ENCODE peak calls at places on chromosomes 11 and 22, in four cellular contexts. G, K, X and M are unnamed samples.

GRCh38 chr11:63837027-63837688 is 1.8 kb upstream of the MARK2 start:
- DNase-seq in G (peak), K (peak), X (peak), M (peak)

GRCh38 chr11:8671242-8671641 is 11.2 kb downstream of the TRIM66 start:
- DNase-seq in G (no peak), K (peak), X (no peak), M (peak)

GRCh38 chr11:15038963-15039362 is 34.4 kb upstream of the CALCB start:
- DNase-seq in G (no peak), K (no peak), X (no peak), M (no peak)

GRCh38 chr11:111554532-111554931 is 14.0 kb downstream of the LAYN start:
- DNase-seq in G (no peak), K (no peak), X (no peak), M (no peak)

GRCh38 chr11:35236667-35237003 is 97.7 kb downstream of the CD44 start:
- DNase-seq in G (no peak), K (peak), X (no peak), M (no peak)

GRCh38 chr11:8283510-8284272 is 20.0 kb upstream of the LMO1 start:
- DNase-seq in G (no peak), K (no peak), X (no peak), M (no peak)

GRCh38 chr22:37716708-37717107 is 19.9 kb downstream of the TRIOBP start:
- DNase-seq in G (no peak), K (no peak), X (no peak), M (no peak)

GRCh38 chr22:36144886-36145541 is 15.5 kb downstream of the APOL3 start:
- DNase-seq in G (peak), K (peak), X (no peak), M (peak)

GRCh38 chr11:130246719-130247118 is 68.0 kb downstream of the ZBTB44 start:
- DNase-seq in G (no peak), K (no peak), X (no peak), M (no peak)

GRCh38 chr22:32331918-32332725 is 25.5 kb upstream of the RFPL3 start:
- DNase-seq in G (peak), K (no peak), X (no peak), M (no peak)

GRCh38 chr11:117434481-117434880 is 106.8 kb downstream of the CEP164 start:
- DNase-seq in G (no peak), K (no peak), X (no peak), M (no peak)

GRCh38 chr11:64560139-64560771 is 30.8 kb upstream of the SLC22A12 start:
- DNase-seq in G (no peak), K (no peak), X (no peak), M (no peak)

GRCh38 chr11:62851807-62852522 is 12.6 kb upstream of the WDR74 start:
- DNase-seq in G (no peak), K (no peak), X (no peak), M (no peak)

GRCh38 chr22:19806213-19807160 is 45.9 kb downstream of the TBX1 start:
- DNase-seq in G (peak), K (no peak), X (no peak), M (peak)

GRCh38 chr11:119845756-119846155 is 116.8 kb upstream of the NECTIN1 start:
- DNase-seq in G (no peak), K (no peak), X (no peak), M (no peak)

GRCh38 chr11:119594639-119595249 is 134.3 kb downstream of the NECTIN1 start:
- DNase-seq in G (no peak), K (no peak), X (no peak), M (no peak)

GRCh38 chr22:48171294-48171693 is 1408.8 kb downstream of the TBC1D22A start:
- DNase-seq in G (no peak), K (no peak), X (no peak), M (no peak)

GRCh38 chr11:66136752-66137123 is 66.7 kb downstream of the PACS1 start:
- DNase-seq in G (no peak), K (no peak), X (no peak), M (no peak)

GRCh38 chr11:95923730-95924413 is at the start of gene MTMR2:
- DNase-seq in G (peak), K (peak), X (peak), M (peak)
- TF ChIP-seq POLR2A in G (peak), K (peak), X (peak), M (peak)

GRCh38 chr11:44243633-44244343 is 66.2 kb downstream of the ALX4 start:
- DNase-seq in G (no peak), K (no peak), X (no peak), M (no peak)
- H3K4me3 ChIP-seq in G (no peak), K (no peak), X (no peak), M (no peak)

DNA sequence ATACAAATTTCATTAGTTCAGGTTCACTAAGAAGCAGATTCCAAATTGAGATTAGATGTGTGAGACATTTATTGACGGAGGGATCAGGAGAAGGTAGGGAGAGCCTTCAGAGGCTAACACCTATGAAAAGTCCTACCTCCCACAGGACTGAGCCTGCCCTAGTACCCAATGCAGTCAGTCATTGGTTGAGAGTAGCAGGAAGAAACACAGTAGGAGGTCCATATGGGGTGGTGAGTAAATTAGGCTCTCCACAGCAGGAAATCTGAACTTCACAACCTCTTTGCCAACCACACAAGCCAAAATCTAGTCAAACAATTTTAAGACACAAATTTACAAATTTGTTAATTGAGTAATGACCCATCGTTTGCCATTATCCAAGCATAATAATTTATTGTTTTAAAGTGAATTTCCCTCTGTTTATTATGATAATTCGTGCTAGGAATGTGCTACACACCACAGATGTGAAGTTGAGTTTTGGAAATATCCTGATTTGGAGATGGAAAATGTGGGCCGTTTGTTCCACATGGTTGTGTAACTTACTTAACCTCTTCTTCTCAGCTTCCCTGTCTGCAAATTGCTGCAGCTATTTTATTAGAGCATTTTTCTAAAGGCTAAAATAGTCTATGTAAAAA is 542.1 kb downstream of the ETS1 start:
- DNase-seq in G (no peak), K (no peak), X (no peak), M (no peak)
- TF ChIP-seq POLR2A in G (no peak), K (no peak), X (no peak), M (no peak)

DNA sequence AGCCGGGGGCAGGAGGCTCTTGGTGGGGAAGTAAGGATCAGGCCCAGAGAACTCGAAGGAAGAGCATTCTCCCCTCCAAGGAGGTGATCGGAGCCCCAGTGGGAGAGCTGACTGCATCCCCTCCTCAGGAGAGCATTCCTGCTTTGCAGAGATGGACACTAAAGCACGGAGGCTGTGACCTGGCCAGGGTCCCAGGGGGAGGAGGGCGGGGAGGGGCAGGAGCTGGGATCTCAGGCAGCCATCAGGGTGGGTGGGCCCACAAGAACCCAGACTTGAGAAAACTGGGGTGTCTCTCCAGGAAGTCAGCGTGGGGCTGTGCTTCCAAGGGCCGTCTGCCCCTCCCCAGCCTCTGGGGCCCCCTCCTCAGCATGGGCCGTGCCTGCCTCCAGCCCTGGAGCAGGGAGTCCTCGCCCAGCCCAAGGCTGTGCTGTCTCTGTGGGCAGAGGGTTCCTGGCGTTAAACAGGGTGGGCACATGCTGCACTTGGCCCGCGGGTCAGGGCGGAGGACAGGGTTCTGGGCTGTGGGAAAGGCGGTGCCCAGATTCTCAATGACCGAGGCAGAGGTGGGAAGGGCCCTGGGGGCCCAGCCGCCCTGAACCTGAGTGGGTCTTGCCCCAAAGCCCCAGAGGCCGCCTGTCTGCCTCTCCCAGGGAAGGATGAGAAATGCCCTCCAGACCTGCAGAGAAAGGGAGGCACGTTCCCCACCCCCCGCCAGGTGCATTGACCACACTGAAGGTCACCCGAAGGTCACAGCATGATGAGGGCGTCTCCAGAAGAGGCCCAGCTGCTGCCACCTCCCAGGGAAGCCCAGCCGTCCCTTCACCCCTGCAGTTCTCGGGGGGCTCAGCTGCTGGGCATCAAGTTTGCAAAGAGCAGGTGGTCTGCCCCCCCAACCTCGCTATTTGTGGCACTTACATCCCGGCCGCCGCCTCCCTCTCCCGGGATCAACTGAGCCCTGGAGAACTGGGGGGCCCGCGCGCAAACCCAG is 643 bp downstream of the CEND1 start:
- DNase-seq in G (no peak), K (no peak), X (no peak), M (no peak)
- H3K4me3 ChIP-seq in G (no peak), K (no peak), X (peak), M (no peak)